ENCODE peak calls at places on chromosomes 4 and X, in ten cellular contexts. K is NCI-H510A treated with DMSO at 0.1 percent for 48 hours; Q is amygdala; X is left lung; W is omental fat pad; C is NCI-H2029 treated with DMSO at 0.1 percent for 48 hours; I is cerebellum; T is stimulated activated CD4-positive, alpha-beta T cell treated with anti-CD3 and anti-CD28 coated beads, Interleukin-12 subunit alpha, Interleukin-12 subunit beta, amount 100 ng/mL, for 24 hours; G is stimulated activated CD8-positive, alpha-beta memory T cell treated with anti-CD3 and anti-CD28 coated beads, Interleukin-15, amount 100 ng/mL, for 24 hours; N is Caco-2. A is an unnamed sample.

GRCh38 chr4:1293981-1294380 is 4.3 kb downstream of the MAEA start:
- DNase-seq in T (no peak), W (no peak), X (no peak), I (no peak), Q (no peak), G (no peak), C (no peak), N (no peak), K (no peak), A (no peak)

GRCh38 chrX:70183091-70183490 is 5.8 kb downstream of the DGAT2L6 start:
- DNase-seq in G (no peak), X (no peak), Q (no peak), W (no peak), N (no peak), T (no peak), C (no peak), K (no peak), I (no peak), A (no peak)

GRCh38 chrX:40976971-40977370 is 108.3 kb upstream of the USP9X start:
- DNase-seq in T (no peak), Q (no peak), N (no peak), C (no peak), K (no peak), I (no peak), W (no peak), X (no peak), G (no peak), A (no peak)

GRCh38 chr4:138112389-138112788 is 129.8 kb downstream of the SLC7A11 start:
- DNase-seq in N (no peak), K (no peak), Q (no peak), I (no peak), C (no peak), X (no peak), W (no peak), G (no peak), T (no peak), A (no peak)

GRCh38 chr4:154781126-154781982 is at the start of gene RBM46:
- DNase-seq in Q (no peak), K (peak; percentile 63), G (no peak), W (no peak), T (no peak), X (no peak), C (no peak), N (no peak), I (no peak), A (peak; percentile 11)

GRCh38 chr4:92184566-92184965 is 119.2 kb upstream of the GRID2 start:
- DNase-seq in Q (no peak), G (no peak), X (no peak), W (no peak), I (no peak), T (no peak), C (no peak), K (no peak), N (no peak), A (no peak)

GRCh38 chr4:86685401-86685800 is 91.3 kb downstream of the PTPN13 start:
- DNase-seq in W (no peak), K (no peak), Q (no peak), G (no peak), N (no peak), T (no peak), C (no peak), I (no peak), X (no peak), A (no peak)

GRCh38 chr4:141016117-141016798 is 117.0 kb downstream of the RNF150 start:
- DNase-seq in I (no peak), X (no peak), N (no peak), G (no peak), Q (no peak), K (no peak), W (no peak), T (no peak), C (peak; percentile 17), A (no peak)

GRCh38 chrX:11757729-11758399 is at the start of gene MSL3:
- DNase-seq in C (no peak), G (no peak), X (peak; percentile 56), T (no peak), I (peak; percentile 84), K (peak; percentile 42), Q (peak; percentile 48), N (peak; percentile 38), W (no peak), A (peak; percentile 89)

GRCh38 chr4:8285143-8285975 is 15.8 kb downstream of the HTRA3 start:
- DNase-seq in I (no peak), N (no peak), X (no peak), G (no peak), C (no peak), T (no peak), K (no peak), Q (no peak), W (no peak), A (no peak)

GRCh38 chr4:177455591-177455990 is 13.4 kb upstream of the AGA start:
- DNase-seq in K (no peak), Q (no peak), G (no peak), I (no peak), T (no peak), W (no peak), X (no peak), N (peak; percentile 47), C (peak; percentile 45), A (peak; percentile 27)

GRCh38 chrX:21770631-21771321 is 12.9 kb upstream of the SMPX start:
- DNase-seq in K (no peak), C (peak; percentile 22), Q (no peak), T (no peak), I (no peak), N (no peak), W (no peak), X (no peak), G (no peak), A (no peak)

GRCh38 chr4:55125087-55125721 is at the start of gene KDR:
- DNase-seq in T (no peak), I (no peak), N (no peak), Q (no peak), G (no peak), X (peak; percentile 36), W (no peak), K (peak; percentile 20), C (no peak), A (peak; percentile 13)

GRCh38 chrX:101409043-101409442 is 1.0 kb downstream of the HNRNPH2 start:
- DNase-seq in I (no peak), X (no peak), W (no peak), C (no peak), G (no peak), K (no peak), N (no peak), T (no peak), Q (no peak), A (no peak)